ENCODE peak calls at places on chromosomes 6 and 20, in ten cellular contexts. One of them, this sample, is unnamed.

GRCh38 chr6:90466191-90466940 is 120.5 kb downstream of the MAP3K7 start:
- DNase-seq in coronary artery: no peak
- DNase-seq in HepG2: no peak
- DNase-seq in astrocyte of the spinal cord: peak
- DNase-seq in WTC11: no peak
- DNase-seq in tibial artery: no peak
- DNase-seq in H9: no peak
- DNase-seq in sigmoid colon: no peak
- DNase-seq in kidney: no peak
- DNase-seq in type B pancreatic cell: no peak
- DNase-seq in this sample: no peak

GRCh38 chr6:72922401-72922800 is 300.5 kb downstream of the KCNQ5 start:
- DNase-seq in astrocyte of the spinal cord: peak
- DNase-seq in tibial artery: no peak
- DNase-seq in H9: no peak
- DNase-seq in coronary artery: no peak
- DNase-seq in type B pancreatic cell: no peak
- DNase-seq in WTC11: no peak
- DNase-seq in HepG2: no peak
- DNase-seq in sigmoid colon: no peak
- DNase-seq in kidney: no peak
- DNase-seq in this sample: no peak

GRCh38 chr6:73610444-73611275 is 43.1 kb downstream of the SLC17A5 start:
- DNase-seq in HepG2: peak
- DNase-seq in coronary artery: no peak
- DNase-seq in type B pancreatic cell: no peak
- DNase-seq in tibial artery: no peak
- DNase-seq in sigmoid colon: no peak
- DNase-seq in H9: no peak
- DNase-seq in astrocyte of the spinal cord: peak
- DNase-seq in kidney: no peak
- DNase-seq in WTC11: no peak
- DNase-seq in this sample: peak

GRCh38 chr20:33656783-33657703 is 5.1 kb upstream of the C20orf144 start:
- DNase-seq in WTC11: no peak
- DNase-seq in tibial artery: no peak
- DNase-seq in coronary artery: peak
- DNase-seq in kidney: peak
- DNase-seq in H9: no peak
- DNase-seq in type B pancreatic cell: no peak
- DNase-seq in astrocyte of the spinal cord: no peak
- DNase-seq in HepG2: no peak
- DNase-seq in sigmoid colon: peak
- DNase-seq in this sample: no peak

GRCh38 chr6:44441091-44441855 is 53.8 kb downstream of the CDC5L start:
- DNase-seq in astrocyte of the spinal cord: no peak
- DNase-seq in sigmoid colon: no peak
- DNase-seq in coronary artery: no peak
- DNase-seq in kidney: no peak
- DNase-seq in H9: no peak
- DNase-seq in type B pancreatic cell: no peak
- DNase-seq in WTC11: no peak
- DNase-seq in HepG2: no peak
- DNase-seq in tibial artery: no peak
- DNase-seq in this sample: no peak

GRCh38 chr6:75317503-75318206 is 33.1 kb upstream of the TMEM30A start:
- DNase-seq in astrocyte of the spinal cord: peak
- DNase-seq in HepG2: no peak
- DNase-seq in type B pancreatic cell: no peak
- DNase-seq in kidney: no peak
- DNase-seq in sigmoid colon: no peak
- DNase-seq in tibial artery: no peak
- DNase-seq in WTC11: no peak
- DNase-seq in coronary artery: no peak
- DNase-seq in H9: no peak
- DNase-seq in this sample: no peak

GRCh38 chr20:9838378-9839295 is at the start of gene PAK5:
- DNase-seq in H9: peak
- DNase-seq in WTC11: peak
- DNase-seq in HepG2: peak
- DNase-seq in coronary artery: peak
- DNase-seq in sigmoid colon: no peak
- DNase-seq in astrocyte of the spinal cord: peak
- DNase-seq in kidney: peak
- DNase-seq in tibial artery: peak
- DNase-seq in type B pancreatic cell: peak
- DNase-seq in this sample: no peak

GRCh38 chr6:42197574-42198362 is 3.0 kb upstream of the GUCA1B start:
- DNase-seq in kidney: no peak
- DNase-seq in coronary artery: no peak
- DNase-seq in H9: no peak
- DNase-seq in sigmoid colon: no peak
- DNase-seq in type B pancreatic cell: no peak
- DNase-seq in HepG2: peak
- DNase-seq in tibial artery: no peak
- DNase-seq in WTC11: no peak
- DNase-seq in astrocyte of the spinal cord: peak
- DNase-seq in this sample: no peak

GRCh38 chr20:32537657-32538525 is 47.2 kb downstream of the NOL4L start:
- DNase-seq in H9: peak
- DNase-seq in tibial artery: no peak
- DNase-seq in kidney: no peak
- DNase-seq in astrocyte of the spinal cord: no peak
- DNase-seq in HepG2: no peak
- DNase-seq in WTC11: peak
- DNase-seq in coronary artery: no peak
- DNase-seq in type B pancreatic cell: no peak
- DNase-seq in sigmoid colon: no peak
- DNase-seq in this sample: no peak

GRCh38 chr6:390914-391558 is 516 bp upstream of the IRF4 start:
- DNase-seq in HepG2: no peak
- DNase-seq in coronary artery: peak
- DNase-seq in H9: peak
- DNase-seq in tibial artery: no peak
- DNase-seq in astrocyte of the spinal cord: no peak
- DNase-seq in sigmoid colon: no peak
- DNase-seq in WTC11: peak
- DNase-seq in type B pancreatic cell: no peak
- DNase-seq in kidney: no peak
- DNase-seq in this sample: peak

GRCh38 chr6:73798592-73798991 is 102.6 kb downstream of the CD109 start:
- DNase-seq in WTC11: peak
- DNase-seq in tibial artery: peak
- DNase-seq in H9: peak
- DNase-seq in type B pancreatic cell: no peak
- DNase-seq in sigmoid colon: peak
- DNase-seq in astrocyte of the spinal cord: peak
- DNase-seq in coronary artery: no peak
- DNase-seq in kidney: no peak
- DNase-seq in HepG2: peak
- DNase-seq in this sample: peak

GRCh38 chr20:63073051-63073737 is 66.4 kb upstream of the BHLHE23 start:
- DNase-seq in type B pancreatic cell: no peak
- DNase-seq in astrocyte of the spinal cord: no peak
- DNase-seq in H9: no peak
- DNase-seq in tibial artery: peak
- DNase-seq in coronary artery: no peak
- DNase-seq in WTC11: peak
- DNase-seq in kidney: peak
- DNase-seq in HepG2: no peak
- DNase-seq in sigmoid colon: peak
- DNase-seq in this sample: no peak

GRCh38 chr6:138007014-138007472 is 100.2 kb downstream of the PERP start:
- DNase-seq in WTC11: peak
- DNase-seq in type B pancreatic cell: no peak
- DNase-seq in sigmoid colon: no peak
- DNase-seq in coronary artery: no peak
- DNase-seq in HepG2: peak
- DNase-seq in astrocyte of the spinal cord: peak
- DNase-seq in H9: peak
- DNase-seq in tibial artery: no peak
- DNase-seq in kidney: no peak
- DNase-seq in this sample: peak

GRCh38 chr6:4563877-4564276 is 212.3 kb upstream of the CDYL start:
- DNase-seq in WTC11: no peak
- DNase-seq in type B pancreatic cell: no peak
- DNase-seq in coronary artery: peak
- DNase-seq in kidney: no peak
- DNase-seq in HepG2: no peak
- DNase-seq in H9: no peak
- DNase-seq in sigmoid colon: no peak
- DNase-seq in astrocyte of the spinal cord: no peak
- DNase-seq in tibial artery: no peak
- DNase-seq in this sample: no peak

GRCh38 chr20:24502661-24503060 is 33.2 kb downstream of the SYNDIG1 start:
- DNase-seq in astrocyte of the spinal cord: peak
- DNase-seq in HepG2: no peak
- DNase-seq in WTC11: no peak
- DNase-seq in sigmoid colon: no peak
- DNase-seq in H9: no peak
- DNase-seq in tibial artery: no peak
- DNase-seq in type B pancreatic cell: no peak
- DNase-seq in coronary artery: no peak
- DNase-seq in kidney: no peak
- DNase-seq in this sample: no peak

GRCh38 chr6:159104931-159105330 is 60.1 kb upstream of the TAGAP start:
- DNase-seq in tibial artery: peak
- DNase-seq in kidney: no peak
- DNase-seq in astrocyte of the spinal cord: no peak
- DNase-seq in sigmoid colon: no peak
- DNase-seq in type B pancreatic cell: no peak
- DNase-seq in coronary artery: peak
- DNase-seq in H9: no peak
- DNase-seq in HepG2: no peak
- DNase-seq in WTC11: no peak
- DNase-seq in this sample: no peak

GRCh38 chr6:85017352-85017751 is 253.0 kb upstream of the TBX18 start:
- DNase-seq in sigmoid colon: no peak
- DNase-seq in astrocyte of the spinal cord: no peak
- DNase-seq in HepG2: no peak
- DNase-seq in coronary artery: no peak
- DNase-seq in WTC11: no peak
- DNase-seq in tibial artery: no peak
- DNase-seq in type B pancreatic cell: no peak
- DNase-seq in kidney: no peak
- DNase-seq in H9: no peak
- DNase-seq in this sample: no peak
- TF ChIP-seq CTCF in sigmoid colon: no peak
- TF ChIP-seq CTCF in astrocyte of the spinal cord: no peak
- TF ChIP-seq CTCF in HepG2: no peak
- TF ChIP-seq CTCF in coronary artery: no peak
- TF ChIP-seq CTCF in WTC11: no peak
- TF ChIP-seq CTCF in tibial artery: no peak
- TF ChIP-seq CTCF in type B pancreatic cell: no peak
- TF ChIP-seq CTCF in kidney: no peak
- TF ChIP-seq CTCF in H9: no peak
- TF ChIP-seq CTCF in this sample: no peak

DNA sequence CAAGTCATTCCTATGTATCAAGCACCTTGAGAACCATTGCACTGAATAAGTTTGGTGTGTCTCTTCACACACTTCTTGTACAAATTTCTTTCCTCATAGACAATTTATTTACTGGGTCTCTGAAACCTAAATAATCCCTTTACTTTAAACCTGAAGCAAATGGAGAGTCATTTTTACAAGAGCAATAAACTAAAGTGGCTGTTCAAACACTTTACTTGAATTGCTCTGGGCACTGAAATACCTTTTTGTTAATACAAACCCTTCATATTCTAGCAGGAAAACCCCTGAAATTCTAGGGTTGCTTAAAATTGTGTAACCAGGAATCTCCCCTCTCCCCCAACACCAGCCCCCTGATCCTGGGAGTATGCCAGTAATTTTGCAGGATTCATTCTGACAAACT is 13.3 kb downstream of the RSPO3 start:
- DNase-seq in type B pancreatic cell: no peak
- DNase-seq in coronary artery: no peak
- DNase-seq in H9: no peak
- DNase-seq in HepG2: no peak
- DNase-seq in tibial artery: no peak
- DNase-seq in astrocyte of the spinal cord: no peak
- DNase-seq in WTC11: no peak
- DNase-seq in sigmoid colon: no peak
- DNase-seq in kidney: no peak
- DNase-seq in this sample: no peak
- TF ChIP-seq CTCF in type B pancreatic cell: no peak
- TF ChIP-seq CTCF in coronary artery: no peak
- TF ChIP-seq CTCF in H9: no peak
- TF ChIP-seq CTCF in HepG2: no peak
- TF ChIP-seq CTCF in tibial artery: no peak
- TF ChIP-seq CTCF in astrocyte of the spinal cord: no peak
- TF ChIP-seq CTCF in WTC11: no peak
- TF ChIP-seq CTCF in sigmoid colon: no peak
- TF ChIP-seq CTCF in kidney: no peak
- TF ChIP-seq CTCF in this sample: no peak

DNA sequence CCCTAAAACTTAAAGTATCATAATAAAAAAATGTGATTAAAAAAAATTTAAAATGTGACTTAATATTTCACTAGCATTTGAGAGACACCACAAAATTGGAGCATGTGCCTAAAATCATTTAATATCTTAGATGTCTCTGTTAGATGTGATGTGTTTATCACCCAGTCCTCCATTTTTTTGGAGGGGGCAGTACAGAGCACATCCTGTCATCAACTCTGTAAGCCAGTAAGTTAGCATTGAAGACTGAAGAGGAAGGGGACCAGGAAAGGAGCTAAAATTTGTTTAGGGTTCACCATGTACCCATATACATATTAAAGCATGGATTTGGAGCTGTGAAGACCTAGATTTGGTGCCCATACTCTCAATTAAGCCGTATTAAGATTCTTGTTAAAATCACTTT is 30.7 kb upstream of the ADIG start:
- DNase-seq in sigmoid colon: no peak
- DNase-seq in H9: no peak
- DNase-seq in astrocyte of the spinal cord: no peak
- DNase-seq in WTC11: no peak
- DNase-seq in HepG2: peak
- DNase-seq in coronary artery: no peak
- DNase-seq in type B pancreatic cell: no peak
- DNase-seq in tibial artery: no peak
- DNase-seq in kidney: no peak
- DNase-seq in this sample: no peak
- TF ChIP-seq CTCF in sigmoid colon: no peak
- TF ChIP-seq CTCF in H9: peak
- TF ChIP-seq CTCF in astrocyte of the spinal cord: no peak
- TF ChIP-seq CTCF in WTC11: no peak
- TF ChIP-seq CTCF in HepG2: no peak
- TF ChIP-seq CTCF in coronary artery: no peak
- TF ChIP-seq CTCF in type B pancreatic cell: peak
- TF ChIP-seq CTCF in tibial artery: no peak
- TF ChIP-seq CTCF in kidney: no peak
- TF ChIP-seq CTCF in this sample: no peak

DNA sequence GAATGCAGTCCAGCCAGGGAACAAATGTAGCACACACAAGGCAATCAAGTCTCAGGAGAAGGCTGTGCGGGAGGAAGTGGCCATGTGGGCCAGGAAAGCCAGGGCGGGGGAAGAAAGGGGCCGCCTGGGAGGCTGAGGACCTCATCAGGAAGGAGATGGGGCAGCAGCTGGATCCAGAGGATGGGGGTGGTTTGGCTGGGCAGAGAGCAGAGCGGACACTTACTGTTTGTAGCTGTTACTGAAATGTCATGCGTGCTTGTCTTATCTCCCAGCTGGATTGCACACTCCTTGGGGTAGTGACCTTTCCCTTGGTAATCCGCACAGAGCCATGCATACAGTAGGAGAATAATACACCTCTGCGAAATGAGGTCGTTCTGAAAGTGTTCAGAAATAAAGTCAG is 18.3 kb upstream of the MAP3K4 start:
- DNase-seq in kidney: no peak
- DNase-seq in sigmoid colon: peak
- DNase-seq in tibial artery: no peak
- DNase-seq in type B pancreatic cell: no peak
- DNase-seq in coronary artery: no peak
- DNase-seq in HepG2: no peak
- DNase-seq in H9: no peak
- DNase-seq in WTC11: no peak
- DNase-seq in astrocyte of the spinal cord: no peak
- DNase-seq in this sample: no peak
- TF ChIP-seq CTCF in kidney: no peak
- TF ChIP-seq CTCF in sigmoid colon: no peak
- TF ChIP-seq CTCF in tibial artery: no peak
- TF ChIP-seq CTCF in type B pancreatic cell: no peak
- TF ChIP-seq CTCF in coronary artery: no peak
- TF ChIP-seq CTCF in HepG2: no peak
- TF ChIP-seq CTCF in H9: no peak
- TF ChIP-seq CTCF in WTC11: no peak
- TF ChIP-seq CTCF in astrocyte of the spinal cord: no peak
- TF ChIP-seq CTCF in this sample: no peak